ENCODE peak calls at places on chromosomes 16 and 17, in seven cellular contexts. One of them, this sample, is unnamed.

GRCh38 chr16:57788252-57788841 is 13.9 kb downstream of the KIFC3 start:
- DNase-seq in HCT116: no peak
- DNase-seq in SK-N-SH: no peak
- DNase-seq in K562: no peak
- DNase-seq in GM12878: no peak
- DNase-seq in H1: no peak
- DNase-seq in HepG2: no peak
- DNase-seq in this sample: no peak

GRCh38 chr17:70622382-70623260 is 453.3 kb downstream of the KCNJ2 start:
- DNase-seq in HCT116: peak; percentile 38
- DNase-seq in SK-N-SH: peak; percentile 37
- DNase-seq in K562: peak; percentile 9
- DNase-seq in GM12878: no peak
- DNase-seq in H1: peak; percentile 81
- DNase-seq in HepG2: no peak
- DNase-seq in this sample: no peak

GRCh38 chr17:40648326-40648968 is 829 bp upstream of the SMARCE1 start:
- DNase-seq in HCT116: no peak
- DNase-seq in SK-N-SH: no peak
- DNase-seq in K562: no peak
- DNase-seq in GM12878: no peak
- DNase-seq in H1: no peak
- DNase-seq in HepG2: peak; percentile 56
- DNase-seq in this sample: no peak

GRCh38 chr17:44398692-44399691 is 9.5 kb upstream of the ITGA2B start:
- DNase-seq in HCT116: no peak
- DNase-seq in SK-N-SH: no peak
- DNase-seq in K562: no peak
- DNase-seq in GM12878: no peak
- DNase-seq in H1: peak; percentile 27
- DNase-seq in HepG2: no peak
- DNase-seq in this sample: no peak

GRCh38 chr16:62597874-62598273 is 561.6 kb upstream of the CDH8 start:
- DNase-seq in HCT116: no peak
- DNase-seq in SK-N-SH: peak; percentile 31
- DNase-seq in K562: no peak
- DNase-seq in GM12878: no peak
- DNase-seq in H1: no peak
- DNase-seq in HepG2: no peak
- DNase-seq in this sample: no peak

GRCh38 chr16:1003551-1004347 is 22.2 kb downstream of the SOX8 start:
- DNase-seq in HCT116: no peak
- DNase-seq in SK-N-SH: no peak
- DNase-seq in K562: no peak
- DNase-seq in GM12878: no peak
- DNase-seq in H1: no peak
- DNase-seq in HepG2: no peak
- DNase-seq in this sample: no peak

GRCh38 chr16:70780546-70780945 is 20.4 kb downstream of the VAC14 start:
- DNase-seq in HCT116: no peak
- DNase-seq in SK-N-SH: no peak
- DNase-seq in K562: no peak
- DNase-seq in GM12878: no peak
- DNase-seq in H1: no peak
- DNase-seq in HepG2: no peak
- DNase-seq in this sample: no peak

GRCh38 chr17:229130-229944 is 47.9 kb upstream of the DOC2B start:
- DNase-seq in HCT116: no peak
- DNase-seq in SK-N-SH: no peak
- DNase-seq in K562: no peak
- DNase-seq in GM12878: no peak
- DNase-seq in H1: no peak
- DNase-seq in HepG2: no peak
- DNase-seq in this sample: no peak

GRCh38 chr16:26816885-26817571 is 249.7 kb upstream of the C16orf82 start:
- DNase-seq in HCT116: no peak
- DNase-seq in SK-N-SH: no peak
- DNase-seq in K562: peak; percentile 27
- DNase-seq in GM12878: no peak
- DNase-seq in H1: no peak
- DNase-seq in HepG2: no peak
- DNase-seq in this sample: no peak

GRCh38 chr16:19184823-19185509 is 16.9 kb downstream of the SYT17 start:
- DNase-seq in HCT116: no peak
- DNase-seq in SK-N-SH: no peak
- DNase-seq in K562: no peak
- DNase-seq in GM12878: no peak
- DNase-seq in H1: no peak
- DNase-seq in HepG2: no peak
- DNase-seq in this sample: peak; percentile 66

GRCh38 chr17:36608794-36609497 is 7.6 kb downstream of the MRM1 start:
- DNase-seq in HCT116: peak; percentile 31
- DNase-seq in SK-N-SH: no peak
- DNase-seq in K562: peak; percentile 74
- DNase-seq in GM12878: no peak
- DNase-seq in H1: peak; percentile 70
- DNase-seq in HepG2: no peak
- DNase-seq in this sample: no peak

GRCh38 chr17:61159415-61159814 is 240.2 kb upstream of the TBX2 start:
- DNase-seq in HCT116: no peak
- DNase-seq in SK-N-SH: no peak
- DNase-seq in K562: no peak
- DNase-seq in GM12878: no peak
- DNase-seq in H1: no peak
- DNase-seq in HepG2: no peak
- DNase-seq in this sample: no peak

GRCh38 chr17:17119106-17119505 is 76.8 kb downstream of the MPRIP start:
- DNase-seq in HCT116: no peak
- DNase-seq in SK-N-SH: no peak
- DNase-seq in K562: no peak
- DNase-seq in GM12878: no peak
- DNase-seq in H1: no peak
- DNase-seq in HepG2: no peak
- DNase-seq in this sample: no peak

GRCh38 chr17:17119533-17119932 is 77.3 kb downstream of the MPRIP start:
- DNase-seq in HCT116: no peak
- DNase-seq in SK-N-SH: no peak
- DNase-seq in K562: no peak
- DNase-seq in GM12878: peak; percentile 11
- DNase-seq in H1: no peak
- DNase-seq in HepG2: no peak
- DNase-seq in this sample: no peak

GRCh38 chr17:17120294-17120693 is 78.0 kb downstream of the MPRIP start:
- DNase-seq in HCT116: no peak
- DNase-seq in SK-N-SH: no peak
- DNase-seq in K562: no peak
- DNase-seq in GM12878: no peak
- DNase-seq in H1: no peak
- DNase-seq in HepG2: no peak
- DNase-seq in this sample: no peak

GRCh38 chr17:17121162-17121561 is 78.9 kb downstream of the MPRIP start:
- DNase-seq in HCT116: no peak
- DNase-seq in SK-N-SH: no peak
- DNase-seq in K562: no peak
- DNase-seq in GM12878: no peak
- DNase-seq in H1: no peak
- DNase-seq in HepG2: no peak
- DNase-seq in this sample: no peak

DNA sequence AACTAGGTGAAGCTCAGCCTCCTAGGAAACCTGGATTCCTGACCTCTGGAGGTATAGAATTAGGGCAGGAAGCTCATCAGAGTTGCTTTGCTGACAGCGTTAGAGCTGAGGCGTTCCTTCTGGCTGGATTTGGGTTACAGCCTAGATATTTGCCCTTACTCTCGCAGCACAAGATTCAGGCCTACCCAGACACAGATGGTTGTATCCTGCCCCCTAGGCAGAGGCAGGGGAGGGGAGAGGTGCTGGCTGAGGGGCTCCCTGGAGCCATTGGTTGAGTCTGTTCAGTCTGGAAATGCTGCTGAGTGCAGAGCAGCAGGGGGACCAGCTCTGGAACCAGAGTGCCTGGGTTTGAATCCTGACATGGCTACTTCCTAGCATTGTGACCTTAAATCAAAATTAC is 78.5 kb downstream of the MPRIP start:
- DNase-seq in HCT116: no peak
- DNase-seq in SK-N-SH: peak; percentile 57
- DNase-seq in K562: no peak
- DNase-seq in GM12878: no peak
- DNase-seq in H1: no peak
- DNase-seq in HepG2: no peak
- DNase-seq in this sample: no peak
- H3K4me1 ChIP-seq in HCT116: no peaks in the 10 kb centered on the region
- H3K4me1 ChIP-seq in SK-N-SH: peaks cover 29% of the 10 kb centered on the region
- H3K4me1 ChIP-seq in K562: peaks cover 8% of the 10 kb centered on the region
- H3K4me1 ChIP-seq in GM12878: peaks cover 28% of the 10 kb centered on the region
- H3K4me1 ChIP-seq in H1: no peaks in the 10 kb centered on the region
- H3K4me1 ChIP-seq in HepG2: peaks cover 36% of the 10 kb centered on the region
- H3K4me1 ChIP-seq in this sample: peaks cover 7% of the 10 kb centered on the region

GRCh38 chr16:15990902-15991301 is 41.5 kb downstream of the ABCC1 start:
- DNase-seq in HCT116: no peak
- DNase-seq in SK-N-SH: peak; percentile 62
- DNase-seq in K562: peak; percentile 32
- DNase-seq in GM12878: no peak
- DNase-seq in H1: no peak
- DNase-seq in HepG2: no peak
- DNase-seq in this sample: no peak
- TF ChIP-seq YY1 in HCT116: no peak
- TF ChIP-seq YY1 in SK-N-SH: no peak
- TF ChIP-seq YY1 in K562: peak; percentile 64
- TF ChIP-seq YY1 in GM12878: no peak
- TF ChIP-seq YY1 in H1: no peak
- TF ChIP-seq YY1 in HepG2: no peak
- TF ChIP-seq YY1 in this sample: no peak

GRCh38 chr16:89412811-89413210 is 77.5 kb downstream of the ANKRD11 start:
- DNase-seq in HCT116: no peak
- DNase-seq in SK-N-SH: peak; percentile 61
- DNase-seq in K562: peak; percentile 68
- DNase-seq in GM12878: no peak
- DNase-seq in H1: no peak
- DNase-seq in HepG2: peak; percentile 74
- DNase-seq in this sample: no peak
- H3K4me1 ChIP-seq in HCT116: peaks cover 6% of the 10 kb centered on the region
- H3K4me1 ChIP-seq in SK-N-SH: peaks cover 52% of the 10 kb centered on the region
- H3K4me1 ChIP-seq in K562: peaks cover 24% of the 10 kb centered on the region
- H3K4me1 ChIP-seq in GM12878: peaks cover 12% of the 10 kb centered on the region
- H3K4me1 ChIP-seq in H1: peaks cover 11% of the 10 kb centered on the region
- H3K4me1 ChIP-seq in HepG2: peaks cover 99% of the 10 kb centered on the region
- H3K4me1 ChIP-seq in this sample: peaks cover 33% of the 10 kb centered on the region

DNA sequence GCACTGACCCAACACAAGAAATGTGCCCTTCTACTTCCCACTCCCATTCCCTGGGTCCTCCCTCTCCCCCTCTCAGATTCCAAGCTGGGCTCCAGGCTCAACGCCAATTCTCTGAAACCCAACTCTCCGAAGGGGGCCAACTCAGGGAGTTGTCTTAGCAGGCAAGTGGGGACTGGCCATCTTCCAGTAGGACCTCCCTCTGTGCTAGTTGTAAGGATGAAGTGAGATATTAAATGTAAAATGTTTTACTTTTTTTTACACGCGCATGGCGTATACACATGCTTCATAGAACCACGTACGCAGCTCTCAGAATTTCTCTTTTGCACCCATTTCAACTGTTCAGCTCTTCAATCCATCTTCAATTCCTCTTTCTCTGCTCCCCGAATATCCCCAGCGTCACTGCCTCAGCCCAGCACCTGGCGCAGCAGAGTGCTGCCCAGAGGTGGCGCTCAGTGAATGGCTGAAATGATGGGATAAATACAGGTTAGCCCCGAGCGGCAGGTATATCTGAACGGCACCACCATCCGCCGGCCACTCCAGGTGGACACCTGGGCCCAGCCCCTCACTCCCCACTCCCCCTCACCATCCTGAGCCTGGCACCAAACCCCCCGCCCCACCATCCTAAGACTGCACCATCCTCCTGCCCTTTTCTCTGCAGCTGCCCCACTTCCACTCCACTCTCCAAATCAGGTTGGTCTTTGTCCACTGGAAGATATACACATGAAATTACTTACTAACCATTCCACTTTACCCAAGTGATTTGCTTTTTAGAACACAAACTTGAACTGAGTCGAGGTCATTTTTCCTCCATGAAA is 43.9 kb upstream of the TNRC6C start:
- DNase-seq in HCT116: peak; percentile 7
- DNase-seq in SK-N-SH: no peak
- DNase-seq in K562: no peak
- DNase-seq in GM12878: no peak
- DNase-seq in H1: no peak
- DNase-seq in HepG2: no peak
- DNase-seq in this sample: no peak
- TF ChIP-seq YY1 in HCT116: no peak
- TF ChIP-seq YY1 in SK-N-SH: no peak
- TF ChIP-seq YY1 in K562: no peak
- TF ChIP-seq YY1 in GM12878: no peak
- TF ChIP-seq YY1 in H1: no peak
- TF ChIP-seq YY1 in HepG2: no peak
- TF ChIP-seq YY1 in this sample: no peak

GRCh38 chr17:65340401-65340800 is 203.2 kb downstream of the RGS9 start:
- DNase-seq in HCT116: no peak
- DNase-seq in SK-N-SH: no peak
- DNase-seq in K562: no peak
- DNase-seq in GM12878: no peak
- DNase-seq in H1: no peak
- DNase-seq in HepG2: no peak
- DNase-seq in this sample: no peak
- H3K4me1 ChIP-seq in HCT116: peaks cover 4% of the 10 kb centered on the region
- H3K4me1 ChIP-seq in SK-N-SH: no peaks in the 10 kb centered on the region
- H3K4me1 ChIP-seq in K562: no peaks in the 10 kb centered on the region
- H3K4me1 ChIP-seq in GM12878: no peaks in the 10 kb centered on the region
- H3K4me1 ChIP-seq in H1: no peaks in the 10 kb centered on the region
- H3K4me1 ChIP-seq in HepG2: no peaks in the 10 kb centered on the region
- H3K4me1 ChIP-seq in this sample: peaks cover 3% of the 10 kb centered on the region

DNA sequence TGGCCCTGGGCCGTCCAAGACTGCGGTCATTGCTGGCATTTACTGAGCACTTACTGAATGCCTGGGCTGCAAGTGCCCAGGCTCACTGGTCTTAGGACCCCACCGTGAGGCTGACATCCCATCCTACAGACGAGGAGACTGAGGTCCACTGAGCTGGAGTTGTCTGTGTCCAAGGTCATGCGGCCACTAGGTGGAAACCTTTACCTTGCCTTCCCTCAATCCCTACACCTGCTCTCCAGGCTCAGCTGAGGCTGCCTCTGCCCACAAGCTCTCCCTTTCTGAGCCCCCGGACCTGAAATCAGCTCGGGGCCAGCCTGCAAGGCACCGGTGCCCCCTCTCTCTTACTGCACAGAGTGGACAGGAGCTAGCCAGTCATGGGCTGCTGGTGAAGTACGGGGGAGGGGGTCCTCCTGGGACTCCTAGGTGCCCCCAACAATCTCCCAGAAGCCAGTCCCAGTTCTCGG is 1.5 kb downstream of the CASKIN1 start:
- DNase-seq in HCT116: no peak
- DNase-seq in SK-N-SH: peak; percentile 74
- DNase-seq in K562: peak; percentile 45
- DNase-seq in GM12878: peak; percentile 11
- DNase-seq in H1: peak; percentile 80
- DNase-seq in HepG2: peak; percentile 67
- DNase-seq in this sample: peak; percentile 67
- TF ChIP-seq YY1 in HCT116: no peak
- TF ChIP-seq YY1 in SK-N-SH: no peak
- TF ChIP-seq YY1 in K562: no peak
- TF ChIP-seq YY1 in GM12878: no peak
- TF ChIP-seq YY1 in H1: no peak
- TF ChIP-seq YY1 in HepG2: no peak
- TF ChIP-seq YY1 in this sample: no peak

GRCh38 chr16:88777801-88778415 is 7.1 kb downstream of the PIEZO1 start:
- DNase-seq in HCT116: no peak
- DNase-seq in SK-N-SH: no peak
- DNase-seq in K562: no peak
- DNase-seq in GM12878: no peak
- DNase-seq in H1: no peak
- DNase-seq in HepG2: no peak
- DNase-seq in this sample: no peak
- H3K4me1 ChIP-seq in HCT116: peaks cover 51% of the 10 kb centered on the region
- H3K4me1 ChIP-seq in SK-N-SH: peaks cover 2% of the 10 kb centered on the region
- H3K4me1 ChIP-seq in K562: peaks cover 64% of the 10 kb centered on the region
- H3K4me1 ChIP-seq in GM12878: peaks cover 28% of the 10 kb centered on the region
- H3K4me1 ChIP-seq in H1: peaks cover 10% of the 10 kb centered on the region
- H3K4me1 ChIP-seq in HepG2: peaks cover 44% of the 10 kb centered on the region
- H3K4me1 ChIP-seq in this sample: peaks cover 63% of the 10 kb centered on the region